ENCODE peak calls at places on chromosomes 6 and 20, in five cellular contexts. X is A549, Y is heart left ventricle, K is pancreas, W is A673. C is an unnamed sample.

GRCh38 chr6:158153576-158153975 is 14.5 kb downstream of the SERAC1 start:
- DNase-seq in W (no peak), X (no peak), K (no peak), Y (no peak), C (no peak)

GRCh38 chr20:61422636-61423425 is 170.8 kb downstream of the CDH4 start:
- DNase-seq in W (no peak), X (no peak), Y (no peak), K (no peak), C (no peak)

GRCh38 chr6:108676555-108676954 is 115.8 kb downstream of the FOXO3 start:
- DNase-seq in K (no peak), Y (no peak), W (peak), X (no peak), C (no peak)

GRCh38 chr6:41471064-41471895 is 74.9 kb upstream of the FOXP4 start:
- DNase-seq in W (no peak), Y (no peak), X (no peak), K (no peak), C (no peak)

GRCh38 chr6:113734886-113735481 is 122.2 kb upstream of the MARCKS start:
- DNase-seq in X (no peak), Y (no peak), K (no peak), W (peak), C (no peak)

GRCh38 chr6:132768051-132768517 is 10.4 kb upstream of the VNN2 start:
- DNase-seq in Y (peak), K (peak), W (peak), X (peak), C (no peak)

GRCh38 chr6:21281366-21281765 is 312.2 kb upstream of the SOX4 start:
- DNase-seq in K (no peak), W (no peak), X (no peak), Y (no peak), C (no peak)

GRCh38 chr6:31898200-31899011 is 908 bp upstream of the EHMT2 start:
- DNase-seq in X (peak), K (peak), Y (no peak), W (peak), C (no peak)

GRCh38 chr20:8994045-8994444 is 74.8 kb upstream of the PLCB4 start:
- DNase-seq in W (no peak), X (no peak), K (no peak), Y (no peak), C (no peak)

GRCh38 chr20:61044499-61044898 is 207.6 kb upstream of the CDH4 start:
- DNase-seq in K (no peak), X (no peak), Y (no peak), W (peak), C (no peak)

GRCh38 chr20:52033313-52033712 is 158.3 kb downstream of the ZFP64 start:
- DNase-seq in X (no peak), W (peak), Y (no peak), K (no peak), C (no peak)

GRCh38 chr20:37913563-37914366 is 10.8 kb downstream of the VSTM2L start:
- DNase-seq in X (no peak), Y (no peak), K (no peak), W (peak), C (no peak)

GRCh38 chr20:58875111-58875510 is 22.6 kb downstream of the GNAS start:
- DNase-seq in X (no peak), Y (no peak), W (no peak), K (no peak), C (no peak)

GRCh38 chr6:41286544-41287346 is at the start of gene TREM1:
- DNase-seq in K (no peak), Y (peak), X (no peak), W (no peak), C (peak)

GRCh38 chr20:53009979-53010735 is 38.0 kb downstream of the TSHZ2 start:
- DNase-seq in W (no peak), X (no peak), Y (no peak), K (no peak), C (no peak)

GRCh38 chr20:8076505-8077498 is 55.3 kb upstream of the PLCB1 start:
- DNase-seq in W (no peak), X (no peak), Y (no peak), K (peak), C (no peak)

GRCh38 chr6:12175626-12176025 is 114.5 kb upstream of the EDN1 start:
- DNase-seq in Y (no peak), X (no peak), K (no peak), W (no peak), C (no peak)

GRCh38 chr6:105993769-105994521 is 92.2 kb upstream of the PRDM1 start:
- DNase-seq in Y (no peak), W (peak), X (no peak), K (no peak), C (no peak)

GRCh38 chr6:41275489-41275888 is 11.0 kb downstream of the TREM1 start:
- DNase-seq in K (no peak), W (no peak), X (no peak), Y (no peak), C (no peak)

GRCh38 chr6:79076160-79076559 is 1.9 kb downstream of the PHIP start:
- DNase-seq in W (no peak), X (no peak), K (no peak), Y (no peak), C (no peak)

GRCh38 chr6:37244430-37245310 is 12.9 kb upstream of the TBC1D22B start:
- DNase-seq in W (no peak), K (peak), X (no peak), Y (peak), C (peak)

GRCh38 chr20:24148372-24148771 is 159.8 kb upstream of the GGTLC1 start:
- DNase-seq in K (no peak), X (no peak), Y (no peak), W (no peak), C (no peak)

GRCh38 chr20:15836634-15837033 is 736.6 kb downstream of the KIF16B start:
- DNase-seq in W (no peak), K (no peak), Y (no peak), X (no peak), C (no peak)

GRCh38 chr6:39228111-39228971 is 934 bp downstream of the KCNK5 start:
- DNase-seq in K (no peak), W (no peak), X (no peak), Y (no peak), C (no peak)

GRCh38 chr6:148997863-148998262 is 251.0 kb downstream of the UST start:
- DNase-seq in W (peak), X (no peak), K (no peak), Y (no peak), C (peak)

GRCh38 chr6:112227992-112228391 is 26.4 kb downstream of the LAMA4 start:
- DNase-seq in Y (no peak), W (no peak), K (no peak), X (no peak), C (no peak)

DNA sequence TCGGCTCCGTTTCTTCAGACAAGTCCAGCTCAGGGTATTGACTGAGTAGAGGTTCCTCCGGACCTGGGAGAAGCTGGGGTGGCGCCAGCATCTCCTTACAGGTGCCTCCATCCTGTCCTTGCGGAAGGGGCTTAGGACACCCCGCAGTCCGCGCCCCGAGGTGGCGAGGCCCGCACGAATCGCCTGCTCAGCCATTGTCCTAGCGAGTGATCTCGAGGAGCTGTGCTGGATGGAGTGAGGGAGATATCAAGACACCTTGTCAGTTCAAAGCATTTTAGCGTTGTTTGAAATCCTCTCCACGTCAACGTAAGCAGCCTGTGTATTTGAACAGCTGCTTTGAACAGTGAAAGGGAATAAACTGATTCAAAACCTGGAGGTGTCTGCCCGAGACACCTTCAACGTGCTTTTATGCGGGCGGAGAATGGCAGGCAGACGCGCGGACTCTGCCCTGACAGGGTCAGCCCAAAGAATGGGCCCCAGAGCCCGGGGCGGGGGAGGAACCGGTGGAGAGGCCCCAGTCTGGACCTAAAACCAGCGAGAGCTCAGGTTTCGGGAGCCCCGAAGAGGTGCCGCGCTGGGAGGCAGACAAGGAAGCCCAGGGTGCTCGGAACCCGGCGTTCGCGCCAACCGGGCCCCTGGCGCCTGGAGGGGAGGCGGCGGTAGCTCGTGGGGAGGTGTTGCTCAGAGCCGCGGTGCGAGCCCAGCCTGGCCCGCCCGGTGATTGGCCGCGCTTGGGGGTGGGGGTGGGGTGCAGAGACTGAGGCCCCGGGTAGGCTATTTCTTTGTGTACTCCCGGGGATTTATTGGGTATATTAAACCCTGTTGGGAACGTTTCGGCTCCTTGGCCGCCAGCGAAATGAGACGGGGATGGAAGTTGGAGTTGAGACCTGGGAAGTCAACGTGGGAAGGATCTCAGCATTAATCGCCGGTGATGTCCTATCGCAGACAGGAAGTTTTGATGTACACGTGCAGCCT is 3.0 kb upstream of the POU3F2 start:
- DNase-seq in Y (no peak), K (no peak), X (no peak), W (no peak), C (no peak)
- H3K4me3 ChIP-seq in Y (no peak), K (no peak), X (peak), W (no peak), C (no peak)

DNA sequence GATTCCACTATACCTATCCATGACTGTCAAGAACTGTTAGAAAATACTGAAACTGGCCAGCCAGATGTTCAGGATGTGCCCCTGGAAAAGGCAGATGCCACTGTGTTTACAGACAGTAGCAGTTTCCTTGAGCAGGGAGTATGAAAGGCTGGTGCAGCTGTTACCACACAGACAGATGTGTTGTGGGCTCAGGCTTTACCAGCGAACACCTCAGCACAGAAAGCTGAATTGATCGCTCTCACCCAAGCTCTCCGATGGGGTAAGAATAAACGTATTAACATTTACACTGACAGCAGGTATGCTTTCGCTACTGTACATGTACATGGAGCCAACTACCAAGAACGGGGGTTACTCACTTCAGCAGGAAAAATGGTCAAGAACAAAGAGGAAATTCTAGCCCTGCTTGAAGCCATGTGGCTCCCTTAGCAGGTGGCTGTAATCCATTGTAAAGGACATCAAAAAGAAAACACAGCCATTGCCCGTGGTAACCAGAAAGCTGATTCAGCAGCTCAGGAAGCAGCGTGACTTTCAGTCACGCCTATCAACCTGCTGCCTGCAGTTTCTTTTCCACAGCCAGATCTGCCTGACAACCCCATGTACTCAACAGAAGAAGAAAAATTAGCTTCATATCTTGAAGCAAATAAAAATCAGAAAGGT is 459.7 kb upstream of the HTR1E start:
- DNase-seq in X (no peak), K (no peak), Y (no peak), W (no peak), C (no peak)
- H3K4me3 ChIP-seq in X (no peak), K (no peak), Y (no peak), W (no peak), C (no peak)

GRCh38 chr20:5705827-5706226 is 44.4 kb upstream of the SHLD1 start:
- DNase-seq in K (no peak), W (no peak), Y (no peak), X (no peak), C (no peak)

GRCh38 chr20:5706797-5707196 is 43.4 kb upstream of the SHLD1 start:
- DNase-seq in K (no peak), Y (no peak), X (no peak), W (no peak), C (no peak)

GRCh38 chr20:5703542-5704215 is 46.5 kb upstream of the SHLD1 start:
- DNase-seq in W (no peak), K (no peak), Y (peak), X (no peak), C (no peak)
- H3K4me3 ChIP-seq in W (no peak), K (no peak), Y (no peak), X (no peak), C (no peak)

GRCh38 chr6:28531479-28532128 is 5.9 kb downstream of the GPX5 start:
- DNase-seq in W (peak), K (no peak), Y (no peak), X (no peak), C (no peak)

GRCh38 chr6:28537509-28538140 is 11.9 kb downstream of the GPX5 start:
- DNase-seq in X (no peak), K (no peak), W (no peak), Y (no peak), C (no peak)

GRCh38 chr6:28534880-28535279 is 9.2 kb downstream of the GPX5 start:
- DNase-seq in X (no peak), K (no peak), Y (no peak), W (no peak), C (no peak)

GRCh38 chr6:28541996-28542395 is 16.3 kb downstream of the GPX5 start:
- DNase-seq in W (no peak), X (no peak), Y (no peak), K (no peak), C (no peak)

GRCh38 chr6:28537065-28537464 is 11.4 kb downstream of the GPX5 start:
- DNase-seq in K (no peak), X (no peak), W (peak), Y (no peak), C (no peak)
- H3K4me3 ChIP-seq in K (no peak), X (no peak), W (peak), Y (no peak), C (peak)

C was measured in skeletal muscle cell.